ENCODE peak calls at places on chromosomes 13 and 19, in five cellular contexts. Z is GM12878, T is K562, Y is SK-N-SH, H is HepG2. K is an unnamed sample.

GRCh38 chr13:113884821-113885220 is 20.9 kb upstream of the GAS6 start:
- DNase-seq in Z (no peak), T (no peak), Y (no peak), H (no peak), K (no peak)

GRCh38 chr13:46663216-46663615 is 110.2 kb downstream of the LRCH1 start:
- DNase-seq in Z (no peak), T (no peak), Y (no peak), H (no peak), K (no peak)

GRCh38 chr19:33963514-33963913 is 166.8 kb downstream of the KCTD15 start:
- DNase-seq in Z (no peak), T (no peak), Y (no peak), H (no peak), K (no peak)

GRCh38 chr19:56508282-56508778 is 675 bp downstream of the ZNF471 start:
- DNase-seq in Z (no peak), T (no peak), Y (no peak), H (no peak), K (no peak)

GRCh38 chr13:110445183-110445582 is 116.3 kb downstream of the RAB20 start:
- DNase-seq in Z (no peak), T (no peak), Y (no peak), H (no peak), K (no peak)

GRCh38 chr13:80359459-80360297 is 18.8 kb upstream of the SPRY2 start:
- DNase-seq in Z (no peak), T (peak), Y (no peak), H (no peak), K (peak)

GRCh38 chr13:80214521-80214941 is 126.4 kb downstream of the SPRY2 start:
- DNase-seq in Z (no peak), T (no peak), Y (peak), H (no peak), K (no peak)

GRCh38 chr13:75357576-75358295 is 124.2 kb downstream of the TBC1D4 start:
- DNase-seq in Z (no peak), T (peak), Y (peak), H (peak), K (peak)

GRCh38 chr19:54208784-54209057 is 8.1 kb downstream of the RPS9 start:
- DNase-seq in Z (no peak), T (no peak), Y (no peak), H (no peak), K (no peak)

GRCh38 chr13:31436478-31436877 is 236.7 kb downstream of the B3GLCT start:
- DNase-seq in Z (no peak), T (no peak), Y (no peak), H (no peak), K (no peak)

GRCh38 chr13:31089649-31090048 is 72.1 kb downstream of the HSPH1 start:
- DNase-seq in Z (no peak), T (no peak), Y (no peak), H (no peak), K (no peak)

GRCh38 chr19:39406656-39407393 is at the start of gene ZFP36:
- DNase-seq in Z (no peak), T (peak), Y (peak), H (peak), K (peak)

GRCh38 chr13:41411536-41411935 is 45.8 kb upstream of the RGCC start:
- DNase-seq in Z (no peak), T (peak), Y (no peak), H (peak), K (peak)

GRCh38 chr19:46610851-46611770 is 10.0 kb downstream of the CALM3 start:
- DNase-seq in Z (no peak), T (no peak), Y (peak), H (no peak), K (no peak)

GRCh38 chr13:32894589-32895001 is 121.6 kb upstream of the KL start:
- DNase-seq in Z (no peak), T (no peak), Y (no peak), H (no peak), K (no peak)

GRCh38 chr19:18999016-18999758 is 34.1 kb downstream of the SUGP2 start:
- DNase-seq in Z (no peak), T (no peak), Y (no peak), H (no peak), K (no peak)

GRCh38 chr19:42601811-42602443 is 7.2 kb upstream of the CEACAM8 start:
- DNase-seq in Z (no peak), T (peak), Y (no peak), H (peak), K (peak)

GRCh38 chr19:7528522-7529245 is 6.3 kb downstream of the MCOLN1 start:
- DNase-seq in Z (no peak), T (no peak), Y (no peak), H (no peak), K (no peak)
- TF ChIP-seq FOXM1 in Z (no peak), T (no peak), Y (no peak), H (no peak), K (no peak)

GRCh38 chr19:16293133-16294085 is 31.2 kb upstream of the KLF2 start:
- DNase-seq in Z (no peak), T (peak), Y (no peak), H (no peak), K (no peak)
- TF ChIP-seq FOXM1 in Z (no peak), T (no peak), Y (no peak), H (no peak), K (no peak)

GRCh38 chr13:38582133-38582532 is 104.7 kb upstream of the FREM2 start:
- DNase-seq in Z (no peak), T (peak), Y (peak), H (peak), K (peak)
- TF ChIP-seq FOXM1 in Z (no peak), T (no peak), Y (no peak), H (no peak), K (no peak)

DNA sequence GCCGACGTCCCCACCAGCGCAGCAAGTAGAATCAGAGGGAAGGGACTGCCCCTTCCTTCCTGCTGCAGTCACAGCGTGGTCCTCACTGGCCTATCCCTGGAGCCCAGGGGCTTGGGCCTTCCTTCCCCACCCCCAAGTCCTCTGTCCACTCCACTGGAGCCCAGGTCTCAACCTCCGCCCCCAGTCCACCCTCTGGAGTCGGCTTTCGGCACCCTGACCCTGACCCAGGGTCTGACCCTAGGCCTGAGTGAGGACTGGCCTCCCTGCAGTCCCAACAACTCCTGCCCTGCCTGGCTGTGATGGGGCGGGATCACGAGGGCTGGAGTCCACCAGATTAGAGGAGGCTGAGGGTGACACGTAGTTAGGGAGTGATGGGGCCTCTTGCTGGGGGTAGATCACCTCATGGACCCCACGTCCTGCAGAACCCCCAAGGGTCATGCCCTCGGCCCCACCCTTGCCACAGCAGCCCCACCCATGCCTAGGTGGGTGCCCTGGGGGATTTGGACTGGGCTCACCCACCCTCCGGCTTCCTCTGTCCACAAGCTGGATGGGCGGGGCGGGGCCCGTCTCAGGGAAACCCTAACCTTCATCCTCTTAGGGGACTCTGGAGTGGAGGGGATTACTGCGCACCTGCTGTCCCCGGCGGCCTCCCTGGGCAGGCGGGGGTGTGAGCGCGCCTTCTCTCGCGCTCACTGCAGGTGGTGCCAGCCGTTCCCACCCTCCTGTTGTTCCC is 3.8 kb downstream of the RAX2 start:
- DNase-seq in Z (no peak), T (no peak), Y (no peak), H (no peak), K (no peak)
- TF ChIP-seq FOXM1 in Z (no peak), T (no peak), Y (no peak), H (no peak), K (no peak)

GRCh38 chr19:14366529-14366928 is 14.7 kb upstream of the ADGRE5 start:
- DNase-seq in Z (peak), T (peak), Y (peak), H (peak), K (peak)

GRCh38 chr19:14367016-14367415 is 14.2 kb upstream of the ADGRE5 start:
- DNase-seq in Z (no peak), T (no peak), Y (no peak), H (no peak), K (no peak)

GRCh38 chr19:14363203-14364097 is 17.8 kb upstream of the ADGRE5 start:
- DNase-seq in Z (no peak), T (peak), Y (peak), H (peak), K (peak)

GRCh38 chr19:14361824-14362223 is 19.4 kb upstream of the ADGRE5 start:
- DNase-seq in Z (no peak), T (peak), Y (peak), H (no peak), K (peak)
- TF ChIP-seq FOXM1 in Z (no peak), T (no peak), Y (no peak), H (no peak), K (no peak)